ENCODE peak calls at places on chromosomes 2 and 18, in four cellular contexts. Q, Y, O and H are unnamed samples.

GRCh38 chr2:47221956-47222355 is 66.8 kb upstream of the STPG4 start:
- DNase-seq in Q (peak; percentile 49), O (no peak), Y (no peak), H (no peak)

GRCh38 chr2:162091325-162092007 is 17.5 kb upstream of the DPP4 start:
- DNase-seq in O (no peak), Q (no peak), Y (no peak), H (no peak)

GRCh38 chr18:50340078-50340477 is 34.8 kb upstream of the SKA1 start:
- DNase-seq in O (no peak), Y (no peak), Q (no peak), H (no peak)

GRCh38 chr2:230660294-230661060 is 52.2 kb upstream of the CAB39 start:
- DNase-seq in Y (no peak), Q (no peak), O (peak; percentile 60), H (no peak)

GRCh38 chr2:138823651-138824050 is 43.5 kb upstream of the NXPH2 start:
- DNase-seq in Y (no peak), Q (no peak), O (no peak), H (no peak)

GRCh38 chr2:34785206-34785785 is 1186.2 kb upstream of the FAM98A start:
- DNase-seq in Y (no peak), O (no peak), Q (no peak), H (no peak)

GRCh38 chr18:58284699-58285490 is 240.9 kb downstream of the NEDD4L start:
- DNase-seq in Q (no peak), O (no peak), Y (no peak), H (no peak)

GRCh38 chr18:2104620-2105462 is 466.5 kb downstream of the METTL4 start:
- DNase-seq in O (peak; percentile 38), Q (peak; percentile 26), Y (peak; percentile 38), H (peak; percentile 14)

GRCh38 chr18:42525905-42526304 is 570.9 kb downstream of the PIK3C3 start:
- DNase-seq in O (no peak), Q (no peak), Y (no peak), H (no peak)

GRCh38 chr2:54657664-54658083 is 65.8 kb upstream of the EML6 start:
- DNase-seq in Y (no peak), O (peak; percentile 59), Q (peak; percentile 47), H (no peak)

GRCh38 chr2:37639631-37640030 is 31.8 kb downstream of the CDC42EP3 start:
- DNase-seq in O (no peak), Q (no peak), Y (no peak), H (no peak)

GRCh38 chr18:54947115-54947514 is 12.1 kb downstream of the CCDC68 start:
- DNase-seq in Y (no peak), O (no peak), Q (no peak), H (no peak)

GRCh38 chr18:42392416-42392815 is 437.4 kb downstream of the PIK3C3 start:
- DNase-seq in Q (no peak), O (no peak), Y (no peak), H (no peak)

GRCh38 chr2:216984937-216985336 is 125.1 kb upstream of the TNP1 start:
- DNase-seq in O (no peak), Y (no peak), Q (no peak), H (no peak)

GRCh38 chr2:162085090-162085891 is 11.3 kb upstream of the DPP4 start:
- DNase-seq in O (no peak), Y (no peak), Q (peak; percentile 90), H (peak; percentile 79)

GRCh38 chr2:214180686-214181085 is 230.2 kb upstream of the VWC2L start:
- DNase-seq in Y (no peak), Q (no peak), O (no peak), H (no peak)

GRCh38 chr2:64650722-64651338 is 2.9 kb downstream of the SERTAD2 start:
- DNase-seq in Q (no peak), Y (no peak), O (no peak), H (no peak)

GRCh38 chr2:85648619-85649018 is 19.4 kb downstream of the SFTPB start:
- DNase-seq in O (no peak), Y (no peak), Q (peak; percentile 80), H (peak; percentile 29)

GRCh38 chr2:24489942-24490673 is 946 bp upstream of the NCOA1 start:
- DNase-seq in Q (peak; percentile 40), Y (no peak), O (no peak), H (no peak)

GRCh38 chr2:5914831-5915611 is 222.8 kb downstream of the SOX11 start:
- DNase-seq in Y (no peak), O (peak; percentile 55), Q (peak; percentile 78), H (no peak)
- TF ChIP-seq CTCF in Y (no peak), O (peak; percentile 48), Q (no peak), H (no peak)

GRCh38 chr2:42360890-42361727 is at the start of gene COX7A2L:
- DNase-seq in Y (peak; percentile 87), O (peak; percentile 96), Q (peak; percentile 98), H (peak; percentile 92)
- TF ChIP-seq CTCF in Y (no peak), O (peak; percentile 41), Q (peak; percentile 16), H (peak; percentile 52)

DNA sequence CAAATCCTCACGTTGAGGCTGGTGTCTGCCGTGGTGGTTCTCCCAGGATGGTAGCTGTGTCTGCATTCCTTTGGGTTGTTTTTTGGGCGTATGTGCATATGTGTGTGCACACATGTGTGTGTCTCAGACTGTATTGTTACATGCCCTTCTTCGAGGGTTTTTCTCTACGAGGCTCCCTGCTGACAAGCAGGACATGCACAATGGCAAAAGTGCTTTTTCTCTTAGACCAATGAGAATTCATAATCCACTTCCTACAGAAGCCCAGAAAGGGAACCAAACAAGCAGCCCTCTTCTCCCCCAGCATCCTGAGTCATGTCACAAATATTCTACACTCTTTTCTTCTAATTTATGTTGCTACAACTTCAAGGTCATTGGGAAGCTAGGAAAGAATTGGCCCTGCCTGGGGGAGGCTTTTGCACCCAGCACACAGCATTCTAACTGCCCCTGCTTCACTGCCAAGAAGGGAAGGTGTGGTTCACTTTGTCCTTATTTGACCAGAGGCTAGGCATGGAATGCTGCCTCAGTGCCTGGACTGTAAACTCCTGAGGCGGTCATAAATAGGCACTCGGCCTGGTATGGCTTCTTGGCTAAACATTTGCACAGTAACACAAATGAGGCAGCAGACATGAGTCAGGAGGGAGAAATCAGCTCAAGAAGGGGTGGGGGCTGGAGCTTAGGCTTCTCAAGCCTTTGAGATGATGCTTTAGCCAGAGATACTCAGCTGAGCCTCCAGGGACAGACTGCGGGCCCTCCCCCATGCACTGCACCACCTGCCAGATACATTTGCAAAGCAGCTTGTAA is 92.6 kb upstream of the KLF7 start:
- DNase-seq in Q (peak; percentile 100), O (peak; percentile 25), Y (peak; percentile 31), H (peak; percentile 99)
- TF ChIP-seq CTCF in Q (no peak), O (no peak), Y (no peak), H (no peak)

GRCh38 chr2:10892796-10893350 is 18.9 kb upstream of the KCNF1 start:
- DNase-seq in Q (no peak), O (no peak), Y (no peak), H (no peak)
- TF ChIP-seq CTCF in Q (no peak), O (no peak), Y (no peak), H (no peak)

GRCh38 chr2:169834401-169834800 is 7.1 kb downstream of the UBR3 start:
- DNase-seq in Y (no peak), O (no peak), Q (no peak), H (no peak)

GRCh38 chr2:169840747-169841142 is 13.5 kb downstream of the UBR3 start:
- DNase-seq in Q (no peak), Y (no peak), O (no peak), H (no peak)

GRCh38 chr2:169838743-169839489 is 11.7 kb downstream of the UBR3 start:
- DNase-seq in Y (no peak), Q (no peak), O (no peak), H (no peak)

GRCh38 chr2:169845016-169845415 is 17.8 kb downstream of the UBR3 start:
- DNase-seq in Y (no peak), O (no peak), Q (no peak), H (no peak)

DNA sequence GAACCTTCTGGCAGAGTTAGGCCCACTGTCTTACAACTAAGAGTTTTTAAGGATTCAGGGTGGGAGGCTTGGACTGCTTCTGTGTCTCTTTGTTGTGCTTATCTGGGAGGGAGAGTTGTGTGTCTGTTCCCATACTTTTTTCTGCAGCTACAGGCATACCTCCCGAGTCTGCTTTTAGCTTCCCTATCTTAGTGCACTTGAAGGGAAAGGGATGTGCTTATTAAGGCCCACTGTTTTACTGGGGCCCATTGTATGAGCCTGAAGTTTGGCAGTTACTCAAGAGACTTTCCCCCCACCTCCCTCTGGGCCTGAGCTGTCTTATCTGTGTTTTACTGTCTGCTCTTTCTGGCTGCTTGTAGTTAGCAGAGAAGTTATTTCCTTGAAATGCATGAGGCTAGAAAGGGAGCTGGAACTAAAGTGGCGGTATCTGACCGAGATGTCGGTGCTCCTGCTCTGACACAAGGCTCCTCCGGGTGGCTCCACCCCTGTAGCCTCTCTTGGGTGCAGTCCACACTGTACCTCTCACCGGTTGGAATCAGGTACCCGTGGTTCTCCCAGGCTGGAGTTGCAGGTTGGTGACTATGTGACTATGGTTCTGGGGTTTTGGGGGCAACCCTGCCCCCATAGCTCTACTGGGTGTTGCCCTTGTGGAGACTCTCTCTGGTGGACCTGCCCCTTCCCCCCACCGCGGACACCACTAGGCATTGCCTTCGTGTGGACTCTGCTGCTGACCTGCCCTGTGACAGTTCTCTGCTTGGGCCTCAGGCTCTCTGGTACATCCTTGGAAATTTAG is 12.9 kb downstream of the UBR3 start:
- DNase-seq in Q (no peak), O (no peak), Y (no peak), H (no peak)
- TF ChIP-seq CTCF in Q (no peak), O (no peak), Y (no peak), H (no peak)

DNA sequence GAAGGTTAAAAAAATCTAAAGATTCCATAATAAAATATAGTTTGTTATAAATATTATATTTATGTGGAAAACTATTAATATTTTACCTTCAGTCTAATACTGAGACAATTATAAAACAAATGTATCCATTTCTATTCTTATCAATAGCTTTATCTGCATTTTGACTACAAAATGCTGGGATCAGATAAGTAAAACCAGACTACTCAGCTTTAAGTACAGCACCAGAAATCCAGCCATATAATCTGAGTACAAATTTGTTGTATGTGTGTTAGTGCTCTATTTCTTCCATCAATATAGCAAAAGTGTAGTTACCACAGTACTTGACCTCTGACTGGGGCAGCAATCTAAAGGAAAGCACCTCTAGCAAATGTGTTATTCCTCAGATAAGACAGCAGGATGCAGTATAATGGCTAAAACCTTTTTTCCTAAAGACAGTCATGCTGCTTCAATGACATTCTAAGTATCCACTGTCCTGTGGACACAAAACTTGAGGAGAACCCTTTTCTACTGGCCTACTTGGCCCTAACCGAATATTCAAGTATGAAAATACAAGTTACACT is 68.1 kb downstream of the OLA1 start:
- DNase-seq in O (no peak), Y (no peak), Q (no peak), H (no peak)
- TF ChIP-seq CTCF in O (no peak), Y (no peak), Q (no peak), H (peak; percentile 15)

GRCh38 chr2:189096769-189097447 is 82.7 kb downstream of the COL5A2 start:
- DNase-seq in Q (peak; percentile 82), Y (no peak), O (no peak), H (peak; percentile 34)
- TF ChIP-seq CTCF in Q (no peak), Y (no peak), O (no peak), H (no peak)